ENCODE peak calls at places on chromosomes 11 and 22, in nine cellular contexts. One of them, this sample, is unnamed.

GRCh38 chr11:16917941-16918340 is 96.3 kb downstream of the PLEKHA7 start:
- DNase-seq in NCI-H2029: no peak
- DNase-seq in activated T-cell treated with anti-CD3 and anti-CD28 coated beads, Interleukin-2, amount 50 U/mL, for 48 hours: no peak
- DNase-seq in left colon: no peak
- DNase-seq in heart right ventricle: no peak
- DNase-seq in EL: peak
- DNase-seq in activated CD4-positive, alpha-beta T cell treated with anti-CD3 and anti-CD28 coated beads, Interleukin-2, amount 50 U/mL, for 1 hour: no peak
- DNase-seq in neuronal stem cell: no peak
- DNase-seq in T-helper 22 cell: no peak
- DNase-seq in this sample: no peak

GRCh38 chr11:83035070-83035854 is 36.4 kb downstream of the RAB30 start:
- DNase-seq in NCI-H2029: no peak
- DNase-seq in left colon: no peak
- DNase-seq in activated T-cell treated with anti-CD3 and anti-CD28 coated beads, Interleukin-2, amount 50 U/mL, for 48 hours: no peak
- DNase-seq in heart right ventricle: no peak
- DNase-seq in activated CD4-positive, alpha-beta T cell treated with anti-CD3 and anti-CD28 coated beads, Interleukin-2, amount 50 U/mL, for 1 hour: no peak
- DNase-seq in neuronal stem cell: no peak
- DNase-seq in EL: no peak
- DNase-seq in T-helper 22 cell: no peak
- DNase-seq in this sample: no peak

GRCh38 chr22:27580311-27580897 is 221.2 kb downstream of the MN1 start:
- DNase-seq in NCI-H2029: no peak
- DNase-seq in EL: no peak
- DNase-seq in activated T-cell treated with anti-CD3 and anti-CD28 coated beads, Interleukin-2, amount 50 U/mL, for 48 hours: no peak
- DNase-seq in activated CD4-positive, alpha-beta T cell treated with anti-CD3 and anti-CD28 coated beads, Interleukin-2, amount 50 U/mL, for 1 hour: no peak
- DNase-seq in heart right ventricle: no peak
- DNase-seq in T-helper 22 cell: no peak
- DNase-seq in neuronal stem cell: no peak
- DNase-seq in left colon: no peak
- DNase-seq in this sample: no peak

GRCh38 chr11:45180158-45180887 is 33.9 kb downstream of the PRDM11 start:
- DNase-seq in neuronal stem cell: peak
- DNase-seq in activated CD4-positive, alpha-beta T cell treated with anti-CD3 and anti-CD28 coated beads, Interleukin-2, amount 50 U/mL, for 1 hour: peak
- DNase-seq in EL: peak
- DNase-seq in NCI-H2029: peak
- DNase-seq in heart right ventricle: peak
- DNase-seq in activated T-cell treated with anti-CD3 and anti-CD28 coated beads, Interleukin-2, amount 50 U/mL, for 48 hours: peak
- DNase-seq in T-helper 22 cell: no peak
- DNase-seq in left colon: peak
- DNase-seq in this sample: peak

GRCh38 chr11:113505541-113506375 is 30.6 kb upstream of the DRD2 start:
- DNase-seq in activated CD4-positive, alpha-beta T cell treated with anti-CD3 and anti-CD28 coated beads, Interleukin-2, amount 50 U/mL, for 1 hour: no peak
- DNase-seq in heart right ventricle: no peak
- DNase-seq in activated T-cell treated with anti-CD3 and anti-CD28 coated beads, Interleukin-2, amount 50 U/mL, for 48 hours: no peak
- DNase-seq in T-helper 22 cell: no peak
- DNase-seq in EL: peak
- DNase-seq in neuronal stem cell: no peak
- DNase-seq in left colon: no peak
- DNase-seq in NCI-H2029: no peak
- DNase-seq in this sample: no peak

GRCh38 chr11:14414470-14415461 is 55.8 kb upstream of the RRAS2 start:
- DNase-seq in heart right ventricle: no peak
- DNase-seq in activated CD4-positive, alpha-beta T cell treated with anti-CD3 and anti-CD28 coated beads, Interleukin-2, amount 50 U/mL, for 1 hour: peak
- DNase-seq in activated T-cell treated with anti-CD3 and anti-CD28 coated beads, Interleukin-2, amount 50 U/mL, for 48 hours: peak
- DNase-seq in left colon: no peak
- DNase-seq in EL: peak
- DNase-seq in T-helper 22 cell: peak
- DNase-seq in NCI-H2029: no peak
- DNase-seq in neuronal stem cell: no peak
- DNase-seq in this sample: peak

GRCh38 chr11:2448661-2449547 is 4.1 kb downstream of the KCNQ1 start:
- DNase-seq in activated CD4-positive, alpha-beta T cell treated with anti-CD3 and anti-CD28 coated beads, Interleukin-2, amount 50 U/mL, for 1 hour: no peak
- DNase-seq in T-helper 22 cell: no peak
- DNase-seq in neuronal stem cell: no peak
- DNase-seq in heart right ventricle: no peak
- DNase-seq in left colon: no peak
- DNase-seq in EL: no peak
- DNase-seq in activated T-cell treated with anti-CD3 and anti-CD28 coated beads, Interleukin-2, amount 50 U/mL, for 48 hours: no peak
- DNase-seq in NCI-H2029: no peak
- DNase-seq in this sample: peak

GRCh38 chr11:8917157-8917820 is 6.3 kb downstream of the AKIP1 start:
- DNase-seq in T-helper 22 cell: no peak
- DNase-seq in neuronal stem cell: peak
- DNase-seq in activated T-cell treated with anti-CD3 and anti-CD28 coated beads, Interleukin-2, amount 50 U/mL, for 48 hours: no peak
- DNase-seq in activated CD4-positive, alpha-beta T cell treated with anti-CD3 and anti-CD28 coated beads, Interleukin-2, amount 50 U/mL, for 1 hour: no peak
- DNase-seq in left colon: no peak
- DNase-seq in heart right ventricle: no peak
- DNase-seq in EL: peak
- DNase-seq in NCI-H2029: no peak
- DNase-seq in this sample: no peak

GRCh38 chr11:62054484-62055121 is 69.2 kb upstream of the INCENP start:
- DNase-seq in left colon: peak
- DNase-seq in neuronal stem cell: no peak
- DNase-seq in heart right ventricle: no peak
- DNase-seq in NCI-H2029: no peak
- DNase-seq in activated CD4-positive, alpha-beta T cell treated with anti-CD3 and anti-CD28 coated beads, Interleukin-2, amount 50 U/mL, for 1 hour: peak
- DNase-seq in activated T-cell treated with anti-CD3 and anti-CD28 coated beads, Interleukin-2, amount 50 U/mL, for 48 hours: no peak
- DNase-seq in EL: peak
- DNase-seq in T-helper 22 cell: no peak
- DNase-seq in this sample: peak

GRCh38 chr11:125517116-125517804 is 21.2 kb upstream of the FEZ1 start:
- DNase-seq in T-helper 22 cell: no peak
- DNase-seq in NCI-H2029: peak
- DNase-seq in heart right ventricle: no peak
- DNase-seq in activated CD4-positive, alpha-beta T cell treated with anti-CD3 and anti-CD28 coated beads, Interleukin-2, amount 50 U/mL, for 1 hour: no peak
- DNase-seq in activated T-cell treated with anti-CD3 and anti-CD28 coated beads, Interleukin-2, amount 50 U/mL, for 48 hours: no peak
- DNase-seq in EL: peak
- DNase-seq in neuronal stem cell: peak
- DNase-seq in left colon: no peak
- DNase-seq in this sample: no peak

GRCh38 chr11:76803811-76804600 is 20.9 kb downstream of the TSKU start:
- DNase-seq in NCI-H2029: no peak
- DNase-seq in left colon: no peak
- DNase-seq in T-helper 22 cell: no peak
- DNase-seq in activated T-cell treated with anti-CD3 and anti-CD28 coated beads, Interleukin-2, amount 50 U/mL, for 48 hours: peak
- DNase-seq in neuronal stem cell: no peak
- DNase-seq in heart right ventricle: no peak
- DNase-seq in activated CD4-positive, alpha-beta T cell treated with anti-CD3 and anti-CD28 coated beads, Interleukin-2, amount 50 U/mL, for 1 hour: no peak
- DNase-seq in EL: no peak
- DNase-seq in this sample: no peak

GRCh38 chr11:12182650-12183511 is 72.5 kb downstream of the MICAL2 start:
- DNase-seq in heart right ventricle: no peak
- DNase-seq in activated CD4-positive, alpha-beta T cell treated with anti-CD3 and anti-CD28 coated beads, Interleukin-2, amount 50 U/mL, for 1 hour: no peak
- DNase-seq in neuronal stem cell: no peak
- DNase-seq in activated T-cell treated with anti-CD3 and anti-CD28 coated beads, Interleukin-2, amount 50 U/mL, for 48 hours: no peak
- DNase-seq in T-helper 22 cell: no peak
- DNase-seq in NCI-H2029: peak
- DNase-seq in EL: peak
- DNase-seq in left colon: no peak
- DNase-seq in this sample: no peak

This sample was measured in mucosa of descending colon.